ENCODE peak calls at places on chromosomes 7 and 10, in six cellular contexts. One of them, this sample, is unnamed.

GRCh38 chr7:8214162-8214897 is 47.6 kb downstream of the ICA1 start:
- DNase-seq in GM12878: no peak
- DNase-seq in mesothelial cell of epicardium: no peak
- DNase-seq in type B pancreatic cell: no peak
- DNase-seq in progenitor cell of endocrine pancreas: no peak
- DNase-seq in vagina: no peak
- DNase-seq in this sample: no peak

GRCh38 chr7:47771990-47772360 is 176.3 kb downstream of the PKD1L1 start:
- DNase-seq in GM12878: no peak
- DNase-seq in mesothelial cell of epicardium: no peak
- DNase-seq in type B pancreatic cell: no peak
- DNase-seq in progenitor cell of endocrine pancreas: no peak
- DNase-seq in vagina: no peak
- DNase-seq in this sample: no peak

GRCh38 chr10:51733061-51733460 is 33.7 kb upstream of the CSTF2T start:
- DNase-seq in GM12878: no peak
- DNase-seq in mesothelial cell of epicardium: no peak
- DNase-seq in type B pancreatic cell: no peak
- DNase-seq in progenitor cell of endocrine pancreas: no peak
- DNase-seq in vagina: no peak
- DNase-seq in this sample: no peak

GRCh38 chr7:132764762-132765161 is 188.5 kb upstream of the PLXNA4 start:
- DNase-seq in GM12878: no peak
- DNase-seq in mesothelial cell of epicardium: no peak
- DNase-seq in type B pancreatic cell: no peak
- DNase-seq in progenitor cell of endocrine pancreas: no peak
- DNase-seq in vagina: no peak
- DNase-seq in this sample: no peak

GRCh38 chr10:113541554-113541902 is 11.3 kb upstream of the HABP2 start:
- DNase-seq in GM12878: no peak
- DNase-seq in mesothelial cell of epicardium: no peak
- DNase-seq in type B pancreatic cell: no peak
- DNase-seq in progenitor cell of endocrine pancreas: no peak
- DNase-seq in vagina: no peak
- DNase-seq in this sample: no peak

GRCh38 chr7:43248961-43249807 is 136.7 kb downstream of the HECW1 start:
- DNase-seq in GM12878: no peak
- DNase-seq in mesothelial cell of epicardium: no peak
- DNase-seq in type B pancreatic cell: no peak
- DNase-seq in progenitor cell of endocrine pancreas: no peak
- DNase-seq in vagina: no peak
- DNase-seq in this sample: no peak

GRCh38 chr10:25633542-25633941 is 300.5 kb upstream of the MYO3A start:
- DNase-seq in GM12878: no peak
- DNase-seq in mesothelial cell of epicardium: no peak
- DNase-seq in type B pancreatic cell: no peak
- DNase-seq in progenitor cell of endocrine pancreas: no peak
- DNase-seq in vagina: no peak
- DNase-seq in this sample: no peak

GRCh38 chr10:93165367-93165766 is 91.7 kb downstream of the CYP26A1 start:
- DNase-seq in GM12878: no peak
- DNase-seq in mesothelial cell of epicardium: no peak
- DNase-seq in type B pancreatic cell: no peak
- DNase-seq in progenitor cell of endocrine pancreas: no peak
- DNase-seq in vagina: no peak
- DNase-seq in this sample: no peak

GRCh38 chr10:96217711-96218110 is 53.7 kb downstream of the BLNK start:
- DNase-seq in GM12878: no peak
- DNase-seq in mesothelial cell of epicardium: no peak
- DNase-seq in type B pancreatic cell: no peak
- DNase-seq in progenitor cell of endocrine pancreas: no peak
- DNase-seq in vagina: no peak
- DNase-seq in this sample: no peak

GRCh38 chr7:115585015-115585655 is 445.4 kb downstream of the TFEC start:
- DNase-seq in GM12878: no peak
- DNase-seq in mesothelial cell of epicardium: no peak
- DNase-seq in type B pancreatic cell: no peak
- DNase-seq in progenitor cell of endocrine pancreas: no peak
- DNase-seq in vagina: no peak
- DNase-seq in this sample: no peak

GRCh38 chr10:112953075-112953501 is 3.0 kb downstream of the TCF7L2 start:
- DNase-seq in GM12878: no peak
- DNase-seq in mesothelial cell of epicardium: peak; percentile 50
- DNase-seq in type B pancreatic cell: no peak
- DNase-seq in progenitor cell of endocrine pancreas: no peak
- DNase-seq in vagina: no peak
- DNase-seq in this sample: no peak

GRCh38 chr7:66503551-66504031 is 125.1 kb upstream of the KCTD7 start:
- DNase-seq in GM12878: no peak
- DNase-seq in mesothelial cell of epicardium: no peak
- DNase-seq in type B pancreatic cell: no peak
- DNase-seq in progenitor cell of endocrine pancreas: no peak
- DNase-seq in vagina: no peak
- DNase-seq in this sample: no peak

GRCh38 chr7:66500087-66500486 is 128.6 kb upstream of the KCTD7 start:
- DNase-seq in GM12878: no peak
- DNase-seq in mesothelial cell of epicardium: no peak
- DNase-seq in type B pancreatic cell: no peak
- DNase-seq in progenitor cell of endocrine pancreas: no peak
- DNase-seq in vagina: no peak
- DNase-seq in this sample: no peak

GRCh38 chr7:66503036-66503370 is 125.7 kb upstream of the KCTD7 start:
- DNase-seq in GM12878: no peak
- DNase-seq in mesothelial cell of epicardium: no peak
- DNase-seq in type B pancreatic cell: no peak
- DNase-seq in progenitor cell of endocrine pancreas: no peak
- DNase-seq in vagina: no peak
- DNase-seq in this sample: no peak

GRCh38 chr7:66504131-66504530 is 124.5 kb upstream of the KCTD7 start:
- DNase-seq in GM12878: no peak
- DNase-seq in mesothelial cell of epicardium: no peak
- DNase-seq in type B pancreatic cell: no peak
- DNase-seq in progenitor cell of endocrine pancreas: no peak
- DNase-seq in vagina: no peak
- DNase-seq in this sample: no peak

DNA sequence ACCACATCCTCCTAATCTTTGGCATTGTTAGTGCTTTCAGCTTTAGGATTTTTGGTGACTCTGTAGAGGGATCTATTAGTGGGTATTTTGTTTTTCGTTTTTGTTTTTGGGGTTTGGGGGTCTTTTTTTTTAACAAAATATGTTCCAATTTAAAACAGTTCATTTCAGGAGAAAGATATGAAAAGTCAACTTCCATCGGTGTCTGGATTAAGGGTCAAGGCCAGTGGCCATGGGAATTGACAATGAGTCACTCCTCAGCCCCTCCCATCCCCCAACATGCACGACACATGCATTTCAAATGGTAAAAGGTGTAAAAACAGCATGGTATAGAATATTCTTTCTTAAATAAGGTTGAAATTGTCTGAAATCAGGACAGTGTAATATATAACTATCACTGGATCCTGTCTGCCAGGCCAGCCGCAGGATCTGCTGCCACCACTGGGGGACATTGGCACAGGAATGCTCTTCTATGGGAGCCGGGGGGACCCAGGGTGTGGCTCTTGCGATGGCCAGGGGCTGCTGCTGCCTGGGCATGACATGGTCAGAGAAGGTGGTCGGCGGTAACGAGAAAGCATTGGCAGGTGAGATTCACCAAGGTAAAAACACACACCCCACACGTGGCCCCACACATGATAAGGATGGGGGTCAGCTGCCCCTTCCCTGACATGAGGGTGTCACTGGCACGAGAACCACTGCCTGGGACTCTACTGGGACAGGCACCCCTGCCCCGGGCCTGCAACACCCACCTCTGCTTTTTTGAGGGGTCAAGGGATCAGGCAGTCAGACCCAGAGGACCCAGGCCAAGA is 126.2 kb upstream of the KCTD7 start:
- DNase-seq in GM12878: no peak
- DNase-seq in mesothelial cell of epicardium: no peak
- DNase-seq in type B pancreatic cell: no peak
- DNase-seq in progenitor cell of endocrine pancreas: no peak
- DNase-seq in vagina: no peak
- DNase-seq in this sample: no peak
- TF ChIP-seq CTCF in GM12878: no peak
- TF ChIP-seq CTCF in mesothelial cell of epicardium: no peak
- TF ChIP-seq CTCF in type B pancreatic cell: peak; percentile 47
- TF ChIP-seq CTCF in progenitor cell of endocrine pancreas: peak; percentile 21
- TF ChIP-seq CTCF in vagina: no peak
- TF ChIP-seq CTCF in this sample: no peak

DNA sequence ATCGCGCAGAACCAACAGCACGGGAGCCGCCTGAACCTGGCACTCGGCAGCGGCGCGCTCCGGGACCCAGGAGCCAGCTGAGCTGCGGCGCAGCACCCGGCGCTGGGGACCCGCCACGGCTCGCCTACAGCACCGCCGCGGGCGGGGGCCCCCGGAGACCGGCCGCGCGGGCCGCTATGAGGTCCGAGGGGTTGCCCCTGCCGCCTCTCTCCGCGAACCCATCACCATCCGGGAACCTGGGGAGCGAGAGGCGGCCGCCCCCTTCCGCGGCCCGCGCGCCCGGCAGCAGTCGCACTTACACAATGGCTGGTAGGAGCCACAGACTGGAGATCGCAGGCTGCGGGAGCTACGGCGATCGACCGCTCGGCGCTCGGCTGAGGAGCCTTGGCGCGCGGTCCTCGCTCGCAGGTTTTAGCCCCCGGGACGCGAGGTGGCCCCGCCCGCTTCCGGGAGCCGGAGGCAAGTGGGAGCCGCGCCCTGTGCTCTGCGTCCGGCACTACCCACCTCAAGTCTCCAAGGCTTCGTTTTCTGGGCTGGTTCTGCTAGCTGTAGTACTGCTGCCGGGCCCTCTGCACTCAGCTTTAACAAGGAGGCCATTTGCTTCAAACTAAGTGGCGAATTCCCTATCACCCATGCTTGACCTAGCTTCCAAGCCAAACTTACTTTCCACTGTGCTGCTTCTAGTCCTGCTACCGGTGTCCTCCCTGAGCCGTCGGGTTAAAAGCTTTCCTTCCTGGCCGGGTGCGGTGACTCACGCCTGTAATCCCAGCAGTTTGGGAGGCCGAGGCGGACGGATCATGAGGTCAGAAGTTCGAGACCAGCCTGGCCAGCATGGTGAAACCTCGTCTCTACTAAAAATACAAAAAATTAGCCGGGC is at the start of gene TPK1:
- DNase-seq in GM12878: peak; percentile 74
- DNase-seq in mesothelial cell of epicardium: peak; percentile 85
- DNase-seq in type B pancreatic cell: peak; percentile 90
- DNase-seq in progenitor cell of endocrine pancreas: peak; percentile 73
- DNase-seq in vagina: no peak
- DNase-seq in this sample: peak; percentile 37
- TF ChIP-seq CTCF in GM12878: no peak
- TF ChIP-seq CTCF in mesothelial cell of epicardium: no peak
- TF ChIP-seq CTCF in type B pancreatic cell: no peak
- TF ChIP-seq CTCF in progenitor cell of endocrine pancreas: no peak
- TF ChIP-seq CTCF in vagina: no peak
- TF ChIP-seq CTCF in this sample: no peak

GRCh38 chr10:17597386-17597785 is 19.8 kb downstream of the HACD1 start:
- DNase-seq in GM12878: no peak
- DNase-seq in mesothelial cell of epicardium: no peak
- DNase-seq in type B pancreatic cell: no peak
- DNase-seq in progenitor cell of endocrine pancreas: no peak
- DNase-seq in vagina: no peak
- DNase-seq in this sample: no peak

GRCh38 chr10:17599089-17599488 is 18.1 kb downstream of the HACD1 start:
- DNase-seq in GM12878: no peak
- DNase-seq in mesothelial cell of epicardium: no peak
- DNase-seq in type B pancreatic cell: no peak
- DNase-seq in progenitor cell of endocrine pancreas: no peak
- DNase-seq in vagina: no peak
- DNase-seq in this sample: no peak
- TF ChIP-seq CTCF in GM12878: peak; percentile 38
- TF ChIP-seq CTCF in mesothelial cell of epicardium: no peak
- TF ChIP-seq CTCF in type B pancreatic cell: peak; percentile 62
- TF ChIP-seq CTCF in progenitor cell of endocrine pancreas: peak; percentile 44
- TF ChIP-seq CTCF in vagina: no peak
- TF ChIP-seq CTCF in this sample: no peak

DNA sequence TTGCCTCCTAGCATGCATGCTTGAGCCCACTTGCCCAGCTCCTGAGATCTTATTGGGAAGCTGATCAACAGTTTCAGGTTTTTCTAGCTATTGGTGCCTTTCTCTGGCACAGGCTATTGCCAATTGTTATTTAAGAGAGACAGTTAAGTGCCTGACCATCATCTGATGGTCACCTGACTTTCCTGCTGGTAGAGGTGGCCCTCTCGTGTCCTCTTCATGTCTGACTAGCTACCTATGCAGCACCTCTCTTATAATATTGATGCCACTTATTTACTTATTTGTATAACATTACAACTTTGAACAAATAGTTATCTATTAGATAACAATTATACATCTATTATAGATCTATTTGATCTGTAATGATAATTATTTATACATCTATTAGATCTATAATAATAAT is 205.9 kb upstream of the SEMA3D start:
- DNase-seq in GM12878: no peak
- DNase-seq in mesothelial cell of epicardium: no peak
- DNase-seq in type B pancreatic cell: no peak
- DNase-seq in progenitor cell of endocrine pancreas: no peak
- DNase-seq in vagina: no peak
- DNase-seq in this sample: no peak
- TF ChIP-seq CTCF in GM12878: no peak
- TF ChIP-seq CTCF in mesothelial cell of epicardium: no peak
- TF ChIP-seq CTCF in type B pancreatic cell: no peak
- TF ChIP-seq CTCF in progenitor cell of endocrine pancreas: no peak
- TF ChIP-seq CTCF in vagina: no peak
- TF ChIP-seq CTCF in this sample: no peak

DNA sequence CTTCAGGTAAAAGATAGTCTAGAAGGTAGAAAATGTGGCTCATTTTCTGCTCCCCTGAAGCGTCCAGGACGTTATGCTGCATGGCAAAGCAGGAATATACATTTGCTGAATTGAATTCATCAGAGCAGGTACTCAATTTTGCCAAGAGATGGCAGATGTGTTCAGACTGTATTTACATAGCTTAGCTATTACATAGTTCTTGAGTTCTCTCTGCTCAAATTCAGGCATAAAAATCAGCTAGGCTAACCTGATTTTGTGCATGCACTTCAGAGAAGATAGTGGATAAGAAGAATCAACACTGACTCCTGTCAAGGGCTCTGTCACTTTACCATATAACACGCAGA is 209.2 kb upstream of the FAM3C start:
- DNase-seq in GM12878: no peak
- DNase-seq in mesothelial cell of epicardium: no peak
- DNase-seq in type B pancreatic cell: no peak
- DNase-seq in progenitor cell of endocrine pancreas: no peak
- DNase-seq in vagina: no peak
- DNase-seq in this sample: no peak
- TF ChIP-seq CTCF in GM12878: no peak
- TF ChIP-seq CTCF in mesothelial cell of epicardium: no peak
- TF ChIP-seq CTCF in type B pancreatic cell: peak; percentile 40
- TF ChIP-seq CTCF in progenitor cell of endocrine pancreas: no peak
- TF ChIP-seq CTCF in vagina: no peak
- TF ChIP-seq CTCF in this sample: no peak

This sample was measured in omental fat pad.